ENCODE peak calls at places on chromosomes 16 and 17, in seven cellular contexts. One of them, this sample, is unnamed.

GRCh38 chr16:49645263-49645662 is 210.6 kb downstream of the ZNF423 start:
- DNase-seq in foreskin fibroblast: no peak
- DNase-seq in astrocyte: no peak
- DNase-seq in right lobe of liver: no peak
- DNase-seq in astrocyte of the cerebellum: no peak
- DNase-seq in brain microvascular endothelial cell: no peak
- DNase-seq in adrenal gland: no peak
- DNase-seq in this sample: no peak

GRCh38 chr16:11361751-11362742 is 16.8 kb downstream of the RMI2 start:
- DNase-seq in right lobe of liver: no peak
- DNase-seq in astrocyte: no peak
- DNase-seq in brain microvascular endothelial cell: no peak
- DNase-seq in astrocyte of the cerebellum: no peak
- DNase-seq in foreskin fibroblast: peak; percentile 33
- DNase-seq in adrenal gland: no peak
- DNase-seq in this sample: no peak

GRCh38 chr17:74773871-74774286 is 2.3 kb downstream of the NAT9 start:
- DNase-seq in astrocyte: peak; percentile 53
- DNase-seq in right lobe of liver: no peak
- DNase-seq in adrenal gland: no peak
- DNase-seq in astrocyte of the cerebellum: no peak
- DNase-seq in foreskin fibroblast: no peak
- DNase-seq in brain microvascular endothelial cell: peak; percentile 63
- DNase-seq in this sample: no peak

GRCh38 chr17:69326302-69327059 is 452 bp downstream of the ABCA5 start:
- DNase-seq in foreskin fibroblast: peak; percentile 6
- DNase-seq in astrocyte of the cerebellum: peak; percentile 8
- DNase-seq in astrocyte: peak; percentile 26
- DNase-seq in adrenal gland: no peak
- DNase-seq in brain microvascular endothelial cell: peak; percentile 10
- DNase-seq in right lobe of liver: no peak
- DNase-seq in this sample: no peak

GRCh38 chr17:74725111-74725510 is 11.9 kb upstream of the RAB37 start:
- DNase-seq in astrocyte of the cerebellum: no peak
- DNase-seq in astrocyte: no peak
- DNase-seq in adrenal gland: no peak
- DNase-seq in right lobe of liver: no peak
- DNase-seq in brain microvascular endothelial cell: no peak
- DNase-seq in foreskin fibroblast: no peak
- DNase-seq in this sample: no peak

GRCh38 chr16:67141391-67141790 is 9.4 kb downstream of the B3GNT9 start:
- DNase-seq in astrocyte: no peak
- DNase-seq in foreskin fibroblast: no peak
- DNase-seq in right lobe of liver: no peak
- DNase-seq in astrocyte of the cerebellum: no peak
- DNase-seq in adrenal gland: no peak
- DNase-seq in brain microvascular endothelial cell: no peak
- DNase-seq in this sample: no peak

GRCh38 chr17:27256225-27257030 is 37.5 kb upstream of the WSB1 start:
- DNase-seq in foreskin fibroblast: peak; percentile 28
- DNase-seq in right lobe of liver: no peak
- DNase-seq in brain microvascular endothelial cell: no peak
- DNase-seq in astrocyte: peak; percentile 83
- DNase-seq in astrocyte of the cerebellum: peak; percentile 18
- DNase-seq in adrenal gland: no peak
- DNase-seq in this sample: peak; percentile 13

GRCh38 chr17:29124135-29124930 is 55.9 kb downstream of the MYO18A start:
- DNase-seq in astrocyte of the cerebellum: peak; percentile 72
- DNase-seq in right lobe of liver: no peak
- DNase-seq in foreskin fibroblast: peak; percentile 68
- DNase-seq in astrocyte: peak; percentile 59
- DNase-seq in brain microvascular endothelial cell: peak; percentile 74
- DNase-seq in adrenal gland: peak; percentile 65
- DNase-seq in this sample: no peak

GRCh38 chr16:29314292-29314934 is 92.1 kb downstream of the NPIPB11 start:
- DNase-seq in brain microvascular endothelial cell: no peak
- DNase-seq in astrocyte: no peak
- DNase-seq in right lobe of liver: no peak
- DNase-seq in adrenal gland: no peak
- DNase-seq in foreskin fibroblast: no peak
- DNase-seq in astrocyte of the cerebellum: no peak
- DNase-seq in this sample: no peak

GRCh38 chr16:67393111-67393789 is at the start of gene TPPP3:
- DNase-seq in brain microvascular endothelial cell: peak; percentile 83
- DNase-seq in foreskin fibroblast: peak; percentile 86
- DNase-seq in astrocyte of the cerebellum: no peak
- DNase-seq in right lobe of liver: peak; percentile 77
- DNase-seq in astrocyte: peak; percentile 49
- DNase-seq in adrenal gland: peak; percentile 86
- DNase-seq in this sample: peak; percentile 43

DNA sequence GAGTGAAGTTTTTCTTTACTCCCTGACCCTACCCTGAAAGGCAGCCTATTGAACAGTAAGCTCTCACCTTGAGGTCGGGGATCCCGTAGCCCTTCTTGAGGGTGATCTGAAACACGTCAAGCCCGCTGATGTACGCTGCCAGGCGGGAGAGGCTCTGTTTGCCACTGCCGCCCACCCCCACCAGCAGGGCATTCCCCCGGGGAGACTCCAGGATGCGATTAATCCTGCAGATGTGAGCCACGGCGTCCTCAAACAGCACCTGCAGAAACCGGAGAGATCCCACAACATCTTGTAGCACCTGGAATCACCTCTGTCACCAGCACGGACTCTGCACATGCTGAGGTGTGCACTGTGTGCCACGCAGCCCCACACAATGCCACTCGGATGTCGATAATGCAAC is 96.8 kb downstream of the PGS1 start:
- DNase-seq in brain microvascular endothelial cell: no peak
- DNase-seq in right lobe of liver: no peak
- DNase-seq in foreskin fibroblast: no peak
- DNase-seq in astrocyte: no peak
- DNase-seq in astrocyte of the cerebellum: no peak
- DNase-seq in adrenal gland: no peak
- DNase-seq in this sample: no peak
- H3K4me3 ChIP-seq in brain microvascular endothelial cell: no peak overlapping the region
- H3K4me3 ChIP-seq in right lobe of liver: no peak overlapping the region
- H3K4me3 ChIP-seq in foreskin fibroblast: no peak overlapping the region
- H3K4me3 ChIP-seq in astrocyte: no peak overlapping the region
- H3K4me3 ChIP-seq in astrocyte of the cerebellum: no peak overlapping the region
- H3K4me3 ChIP-seq in adrenal gland: no peak overlapping the region
- H3K4me3 ChIP-seq in this sample: no peak overlapping the region

GRCh38 chr16:30660424-30661251 is 2.4 kb downstream of the FBRS start:
- DNase-seq in astrocyte of the cerebellum: no peak
- DNase-seq in foreskin fibroblast: peak; percentile 5
- DNase-seq in astrocyte: peak; percentile 27
- DNase-seq in adrenal gland: peak; percentile 25
- DNase-seq in brain microvascular endothelial cell: peak; percentile 50
- DNase-seq in right lobe of liver: no peak
- DNase-seq in this sample: no peak

GRCh38 chr16:30658731-30659506 is 688 bp downstream of the FBRS start:
- DNase-seq in brain microvascular endothelial cell: peak; percentile 92
- DNase-seq in astrocyte: peak; percentile 90
- DNase-seq in right lobe of liver: peak; percentile 75
- DNase-seq in adrenal gland: peak; percentile 86
- DNase-seq in foreskin fibroblast: peak; percentile 97
- DNase-seq in astrocyte of the cerebellum: peak; percentile 93
- DNase-seq in this sample: peak; percentile 89

GRCh38 chr16:30656974-30657865 is 1.0 kb upstream of the FBRS start:
- DNase-seq in right lobe of liver: no peak
- DNase-seq in astrocyte of the cerebellum: no peak
- DNase-seq in brain microvascular endothelial cell: no peak
- DNase-seq in foreskin fibroblast: no peak
- DNase-seq in astrocyte: no peak
- DNase-seq in adrenal gland: peak; percentile 27
- DNase-seq in this sample: no peak

GRCh38 chr16:30657866-30658730 is at the start of gene FBRS:
- DNase-seq in astrocyte: peak; percentile 99
- DNase-seq in right lobe of liver: peak; percentile 100
- DNase-seq in foreskin fibroblast: peak; percentile 100
- DNase-seq in astrocyte of the cerebellum: peak; percentile 100
- DNase-seq in adrenal gland: peak; percentile 100
- DNase-seq in brain microvascular endothelial cell: peak; percentile 100
- DNase-seq in this sample: peak; percentile 100

GRCh38 chr16:30659507-30660423 is 1.5 kb downstream of the FBRS start:
- DNase-seq in astrocyte of the cerebellum: no peak
- DNase-seq in brain microvascular endothelial cell: no peak
- DNase-seq in adrenal gland: peak; percentile 54
- DNase-seq in right lobe of liver: peak; percentile 62
- DNase-seq in foreskin fibroblast: peak; percentile 13
- DNase-seq in astrocyte: no peak
- DNase-seq in this sample: no peak
- TF ChIP-seq CTCF in astrocyte of the cerebellum: peak; percentile 15
- TF ChIP-seq CTCF in brain microvascular endothelial cell: peak; percentile 22
- TF ChIP-seq CTCF in adrenal gland: no peak
- TF ChIP-seq CTCF in right lobe of liver: no peak
- TF ChIP-seq CTCF in foreskin fibroblast: no peak
- TF ChIP-seq CTCF in astrocyte: no peak
- TF ChIP-seq CTCF in this sample: peak; percentile 18

GRCh38 chr17:48578616-48579560 is 738 bp upstream of the HOXB4 start:
- DNase-seq in foreskin fibroblast: no peak
- DNase-seq in right lobe of liver: no peak
- DNase-seq in adrenal gland: no peak
- DNase-seq in brain microvascular endothelial cell: no peak
- DNase-seq in astrocyte of the cerebellum: no peak
- DNase-seq in astrocyte: peak; percentile 32
- DNase-seq in this sample: no peak
- H3K4me3 ChIP-seq in foreskin fibroblast: no peak overlapping the region
- H3K4me3 ChIP-seq in right lobe of liver: peak overlapping the region; percentile 46
- H3K4me3 ChIP-seq in adrenal gland: peak overlapping the region; percentile 45
- H3K4me3 ChIP-seq in brain microvascular endothelial cell: peak overlapping the region; percentile 54
- H3K4me3 ChIP-seq in astrocyte of the cerebellum: peak overlapping the region; percentile 82
- H3K4me3 ChIP-seq in astrocyte: peak overlapping the region; percentile 43
- H3K4me3 ChIP-seq in this sample: no peak overlapping the region

GRCh38 chr16:18834873-18835272 is 33.5 kb upstream of the ARL6IP1 start:
- DNase-seq in astrocyte: no peak
- DNase-seq in brain microvascular endothelial cell: no peak
- DNase-seq in adrenal gland: no peak
- DNase-seq in astrocyte of the cerebellum: no peak
- DNase-seq in foreskin fibroblast: no peak
- DNase-seq in right lobe of liver: no peak
- DNase-seq in this sample: no peak

GRCh38 chr16:18836702-18837101 is 35.4 kb upstream of the ARL6IP1 start:
- DNase-seq in adrenal gland: no peak
- DNase-seq in astrocyte of the cerebellum: no peak
- DNase-seq in foreskin fibroblast: no peak
- DNase-seq in brain microvascular endothelial cell: no peak
- DNase-seq in astrocyte: no peak
- DNase-seq in right lobe of liver: no peak
- DNase-seq in this sample: no peak

GRCh38 chr16:18842565-18842964 is 41.2 kb upstream of the ARL6IP1 start:
- DNase-seq in brain microvascular endothelial cell: no peak
- DNase-seq in astrocyte: no peak
- DNase-seq in right lobe of liver: no peak
- DNase-seq in adrenal gland: no peak
- DNase-seq in foreskin fibroblast: no peak
- DNase-seq in astrocyte of the cerebellum: no peak
- DNase-seq in this sample: no peak

GRCh38 chr16:18841833-18842525 is 40.6 kb upstream of the ARL6IP1 start:
- DNase-seq in foreskin fibroblast: no peak
- DNase-seq in astrocyte of the cerebellum: no peak
- DNase-seq in astrocyte: no peak
- DNase-seq in right lobe of liver: no peak
- DNase-seq in adrenal gland: no peak
- DNase-seq in brain microvascular endothelial cell: no peak
- DNase-seq in this sample: no peak

DNA sequence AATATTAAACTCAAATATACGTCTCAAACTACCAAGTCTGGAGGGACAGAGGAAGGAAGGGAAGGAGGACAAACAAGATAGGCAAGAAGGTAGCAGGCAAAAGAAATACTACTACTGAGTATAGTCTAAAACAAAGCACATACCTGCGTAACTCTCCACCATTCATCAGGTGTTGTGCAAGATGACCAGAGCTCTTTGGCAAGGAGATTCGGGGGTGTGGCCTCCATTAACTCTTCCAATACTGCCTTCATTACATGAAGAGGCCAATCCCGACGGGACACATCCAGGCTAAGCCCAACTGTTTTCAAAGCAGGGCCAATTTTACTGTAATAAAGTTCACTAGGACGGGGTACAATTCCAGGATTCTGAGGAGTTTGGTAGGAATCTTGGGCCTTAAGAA is 38.2 kb upstream of the ARL6IP1 start:
- DNase-seq in foreskin fibroblast: no peak
- DNase-seq in right lobe of liver: peak; percentile 34
- DNase-seq in adrenal gland: no peak
- DNase-seq in astrocyte of the cerebellum: no peak
- DNase-seq in astrocyte: no peak
- DNase-seq in brain microvascular endothelial cell: no peak
- DNase-seq in this sample: no peak
- TF ChIP-seq CTCF in foreskin fibroblast: no peak
- TF ChIP-seq CTCF in right lobe of liver: no peak
- TF ChIP-seq CTCF in adrenal gland: no peak
- TF ChIP-seq CTCF in astrocyte of the cerebellum: no peak
- TF ChIP-seq CTCF in astrocyte: no peak
- TF ChIP-seq CTCF in brain microvascular endothelial cell: no peak
- TF ChIP-seq CTCF in this sample: no peak